ENCODE peak calls at places on chromosome 22, in four cellular contexts. One of them, this sample, is unnamed.
A peak's percentile ranks its signal among the peaks of the same experiment; 100 is the strongest.

GRCh38 chr22:32541481-32541880 is 66.9 kb downstream of the FBXO7 start:
- DNase-seq in H1: no peak
- DNase-seq in HepG2: no peak
- DNase-seq in K562: no peak
- DNase-seq in this sample: no peak

GRCh38 chr22:29136715-29137700 is 64.2 kb downstream of the KREMEN1 start:
- DNase-seq in HepG2: no peak
- DNase-seq in H1: no peak
- DNase-seq in K562: no peak
- DNase-seq in this sample: no peak

GRCh38 chr22:28736296-28737155 is 5.1 kb downstream of the CHEK2 start:
- DNase-seq in K562: no peak
- DNase-seq in HepG2: no peak
- DNase-seq in H1: no peak
- DNase-seq in this sample: no peak

GRCh38 chr22:25482091-25482760 is 82.2 kb upstream of the GRK3 start:
- DNase-seq in HepG2: no peak
- DNase-seq in K562: no peak
- DNase-seq in H1: no peak
- DNase-seq in this sample: no peak

GRCh38 chr22:43088616-43088978 is 594 bp downstream of the TTLL1 start:
- DNase-seq in HepG2: no peak
- DNase-seq in H1: no peak
- DNase-seq in K562: no peak
- DNase-seq in this sample: no peak

GRCh38 chr22:44423556-44423955 is 74.5 kb downstream of the RTL6 start:
- DNase-seq in K562: no peak
- DNase-seq in HepG2: no peak
- DNase-seq in H1: no peak
- DNase-seq in this sample: no peak

GRCh38 chr22:41052661-41053490 is 39.5 kb upstream of the EP300 start:
- DNase-seq in H1: no peak
- DNase-seq in K562: no peak
- DNase-seq in HepG2: peak; percentile 33
- DNase-seq in this sample: no peak

GRCh38 chr22:42322562-42322926 is 52.1 kb upstream of the TCF20 start:
- DNase-seq in H1: no peak
- DNase-seq in K562: no peak
- DNase-seq in HepG2: no peak
- DNase-seq in this sample: no peak

DNA sequence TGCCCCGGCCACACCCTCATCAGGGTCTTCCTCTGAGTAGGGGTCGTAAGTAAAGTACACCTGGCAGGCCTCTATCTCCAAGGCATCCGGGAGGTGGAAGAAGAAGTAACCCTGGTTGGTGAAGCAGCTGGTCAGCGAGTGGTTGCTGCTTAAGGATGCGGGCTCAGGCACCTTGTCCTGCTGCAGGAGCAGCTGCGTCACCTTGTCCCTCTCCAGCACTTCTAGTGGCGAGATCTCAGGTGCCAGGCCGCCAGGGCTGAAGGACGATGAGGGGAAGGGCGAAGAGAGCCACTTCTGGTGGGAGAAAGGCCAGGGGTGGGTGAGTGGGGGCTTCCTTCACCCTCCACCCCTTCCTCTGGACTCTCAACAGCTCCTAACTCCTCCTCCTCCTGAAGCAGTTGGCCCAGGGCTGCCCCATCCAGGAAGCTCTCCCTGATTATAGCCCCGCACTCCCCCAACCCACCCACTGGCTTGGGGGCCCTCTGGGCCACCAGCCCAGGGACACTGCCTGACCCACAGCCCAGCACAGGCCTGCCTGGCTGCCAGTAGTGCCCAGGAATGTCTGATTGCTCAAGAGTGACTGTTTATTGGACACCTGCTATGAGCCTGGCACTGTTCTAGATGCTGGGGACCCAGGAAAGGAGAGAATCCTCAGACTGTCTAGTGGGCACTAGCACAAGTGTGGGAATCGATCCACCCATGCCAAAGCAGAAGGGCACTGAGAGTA is 19.2 kb upstream of the TMPRSS6 start:
- DNase-seq in K562: no peak
- DNase-seq in H1: no peak
- DNase-seq in HepG2: no peak
- DNase-seq in this sample: no peak
- TF ChIP-seq CBX5 in K562: no peak
- TF ChIP-seq CBX5 in H1: no peak
- TF ChIP-seq CBX5 in HepG2: no peak
- TF ChIP-seq CBX5 in this sample: no peak

GRCh38 chr22:23143119-23143518 is 1.3 kb upstream of the RSPH14 start:
- DNase-seq in H1: no peak
- DNase-seq in K562: no peak
- DNase-seq in HepG2: no peak
- DNase-seq in this sample: no peak

GRCh38 chr22:23146842-23147205 is 1.5 kb downstream of the RAB36 start:
- DNase-seq in HepG2: no peak
- DNase-seq in H1: no peak
- DNase-seq in K562: no peak
- DNase-seq in this sample: no peak

GRCh38 chr22:23142546-23143105 is 836 bp upstream of the RSPH14 start:
- DNase-seq in H1: no peak
- DNase-seq in K562: no peak
- DNase-seq in HepG2: no peak
- DNase-seq in this sample: no peak

GRCh38 chr22:23144432-23144831 is 845 bp upstream of the RAB36 start:
- DNase-seq in K562: no peak
- DNase-seq in H1: no peak
- DNase-seq in HepG2: no peak
- DNase-seq in this sample: no peak

DNA sequence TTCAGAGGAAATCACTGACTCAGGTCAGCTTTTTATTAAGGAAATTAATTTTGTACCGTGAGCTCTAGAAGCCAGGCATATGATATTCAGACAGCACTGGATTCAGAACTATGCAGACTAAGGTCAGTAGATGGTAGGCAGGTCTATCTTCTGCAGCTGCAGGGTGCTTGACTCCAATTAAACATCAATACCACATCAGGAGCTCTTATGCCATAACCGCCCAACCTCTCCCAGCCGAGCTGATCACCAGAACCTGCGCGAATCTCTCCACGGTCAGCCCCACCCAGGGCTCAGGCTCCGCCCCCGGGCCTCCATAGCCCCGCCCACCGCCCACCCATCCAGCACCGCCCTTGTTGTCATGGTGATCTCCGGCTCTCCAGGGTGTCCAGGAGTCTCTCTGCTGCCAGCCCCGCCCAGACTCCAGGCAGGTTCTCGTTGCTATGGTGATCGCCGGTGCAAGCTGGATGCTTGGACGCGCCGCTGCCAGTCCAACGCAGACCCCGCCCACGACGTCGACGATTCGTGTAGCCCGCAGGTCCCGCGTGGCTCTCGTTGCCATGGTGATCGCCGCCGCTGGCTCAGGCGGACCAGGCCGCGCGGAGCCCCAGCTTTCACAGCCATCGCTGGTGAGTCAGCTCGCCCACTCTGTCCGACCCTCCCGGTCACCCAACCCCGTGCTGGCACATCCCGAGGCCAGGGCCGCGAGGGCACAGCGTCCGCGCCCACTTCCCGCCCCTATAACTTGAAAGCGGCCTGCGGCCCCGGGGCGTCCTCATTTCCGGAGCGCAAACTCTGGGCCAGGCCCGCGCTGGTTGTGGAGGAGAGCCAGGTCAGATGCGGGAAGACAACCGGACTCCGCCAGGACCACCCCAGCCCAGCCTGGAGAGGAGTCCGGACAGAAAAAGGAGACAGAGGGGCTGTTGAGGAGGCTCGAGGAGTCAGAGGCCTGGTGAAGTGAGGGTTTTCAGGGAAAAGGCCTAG is at the start of gene RAB36:
- DNase-seq in HepG2: peak; percentile 98
- DNase-seq in H1: peak; percentile 98
- DNase-seq in K562: peak; percentile 100
- DNase-seq in this sample: peak; percentile 77
- TF ChIP-seq CBX5 in HepG2: no peak
- TF ChIP-seq CBX5 in H1: no peak
- TF ChIP-seq CBX5 in K562: no peak
- TF ChIP-seq CBX5 in this sample: no peak

GRCh38 chr22:49951986-49952896 is 8.3 kb upstream of the PIM3 start:
- DNase-seq in K562: no peak
- DNase-seq in HepG2: peak; percentile 81
- DNase-seq in H1: no peak
- DNase-seq in this sample: no peak
- TF ChIP-seq CBX5 in K562: no peak
- TF ChIP-seq CBX5 in HepG2: peak; percentile 70
- TF ChIP-seq CBX5 in H1: no peak
- TF ChIP-seq CBX5 in this sample: no peak

DNA sequence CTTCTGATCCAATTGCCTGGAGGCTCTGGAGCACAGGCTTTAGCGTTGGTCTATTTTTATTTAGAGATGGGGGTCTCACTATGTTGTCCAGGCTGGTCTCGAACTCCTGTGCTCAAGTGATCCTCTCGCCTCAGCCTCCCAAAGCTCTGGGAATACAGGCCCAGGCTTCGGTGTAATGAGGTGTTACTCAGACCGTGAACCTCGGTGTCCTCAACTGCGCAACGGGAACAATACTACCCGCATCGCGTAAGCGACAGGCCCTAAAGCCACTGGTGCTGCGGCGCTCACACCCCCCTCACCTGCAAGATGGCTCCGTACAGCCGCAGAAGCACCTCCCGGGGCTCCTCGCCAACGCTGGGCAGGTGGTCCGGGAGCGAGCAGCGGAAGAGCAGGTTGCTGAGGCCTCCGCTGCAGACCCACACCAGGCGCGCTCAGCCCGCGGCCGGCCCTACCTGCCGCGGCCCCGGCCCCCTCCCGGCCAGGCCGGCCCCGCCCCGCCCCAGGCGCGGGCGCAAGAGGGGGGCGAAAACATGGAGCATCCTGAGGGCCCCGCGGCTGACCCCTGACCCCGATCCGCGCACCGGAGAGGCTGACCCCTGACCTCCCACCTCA is 593 bp downstream of the CHKB start:
- DNase-seq in H1: no peak
- DNase-seq in K562: no peak
- DNase-seq in HepG2: no peak
- DNase-seq in this sample: no peak
- TF ChIP-seq CBX5 in H1: no peak
- TF ChIP-seq CBX5 in K562: no peak
- TF ChIP-seq CBX5 in HepG2: no peak
- TF ChIP-seq CBX5 in this sample: no peak

GRCh38 chr22:23603266-23603665 is 23.2 kb upstream of the IGLL1 start:
- DNase-seq in K562: no peak
- DNase-seq in H1: no peak
- DNase-seq in HepG2: no peak
- DNase-seq in this sample: no peak
- TF ChIP-seq CBX5 in K562: no peak
- TF ChIP-seq CBX5 in H1: no peak
- TF ChIP-seq CBX5 in HepG2: no peak
- TF ChIP-seq CBX5 in this sample: no peak

This sample was measured in GM12878.